ENCODE peak calls at places on chromosomes 6 and 20, in five cellular contexts. W is small intestine; G is Karpas-422; H is NT2/D1; B is CD4-positive, alpha-beta memory T cell. J is an unnamed sample.

GRCh38 chr6:143236151-143236788 is 175.6 kb downstream of the AIG1 start:
- DNase-seq in W (peak; percentile 6), G (no peak), H (no peak), B (no peak), J (no peak)

GRCh38 chr6:45387236-45387635 is 9.5 kb upstream of the SUPT3H start:
- DNase-seq in W (no peak), G (no peak), H (no peak), B (no peak), J (no peak)

GRCh38 chr6:52009736-52010135 is 77.7 kb downstream of the PKHD1 start:
- DNase-seq in W (no peak), G (no peak), H (no peak), B (no peak), J (no peak)

GRCh38 chr6:41546866-41547798 is 951 bp downstream of the FOXP4 start:
- DNase-seq in W (peak; percentile 46), G (peak; percentile 76), H (no peak), B (no peak), J (peak; percentile 48)

GRCh38 chr20:22805970-22806369 is 221.6 kb upstream of the FOXA2 start:
- DNase-seq in W (no peak), G (no peak), H (no peak), B (no peak), J (no peak)

GRCh38 chr6:140594806-140595128 is 1220.3 kb upstream of the CITED2 start:
- DNase-seq in W (no peak), G (no peak), H (no peak), B (no peak), J (no peak)

GRCh38 chr6:40274058-40274457 is 313.1 kb downstream of the LRFN2 start:
- DNase-seq in W (no peak), G (peak; percentile 68), H (no peak), B (no peak), J (no peak)

GRCh38 chr6:167858086-167858591 is 31.4 kb downstream of the AFDN start:
- DNase-seq in W (no peak), G (no peak), H (no peak), B (no peak), J (no peak)

GRCh38 chr6:41027251-41027650 is 11.8 kb downstream of the UNC5CL start:
- DNase-seq in W (no peak), G (no peak), H (no peak), B (no peak), J (no peak)

GRCh38 chr6:122770835-122771601 is 8.5 kb upstream of the FABP7 start:
- DNase-seq in W (peak; percentile 34), G (no peak), H (no peak), B (no peak), J (no peak)

GRCh38 chr20:46652699-46653098 is 1.4 kb upstream of the SLC13A3 start:
- DNase-seq in W (no peak), G (no peak), H (no peak), B (no peak), J (no peak)

GRCh38 chr6:26388441-26388840 is 5.5 kb downstream of the BTN2A2 start:
- DNase-seq in W (no peak), G (no peak), H (no peak), B (no peak), J (no peak)

GRCh38 chr6:163651910-163652309 is 237.4 kb downstream of the QKI start:
- DNase-seq in W (no peak), G (no peak), H (no peak), B (no peak), J (no peak)

GRCh38 chr6:40520683-40521082 is 66.5 kb downstream of the LRFN2 start:
- DNase-seq in W (peak; percentile 38), G (no peak), H (no peak), B (no peak), J (no peak)

GRCh38 chr20:57438552-57438951 is 47.4 kb downstream of the RBM38 start:
- DNase-seq in W (no peak), G (no peak), H (no peak), B (no peak), J (no peak)

GRCh38 chr6:8170245-8170644 is 67.9 kb upstream of the EEF1E1 start:
- DNase-seq in W (no peak), G (no peak), H (no peak), B (no peak), J (no peak)

GRCh38 chr6:79671605-79672266 is 40.6 kb downstream of the SH3BGRL2 start:
- DNase-seq in W (peak; percentile 97), G (no peak), H (no peak), B (peak; percentile 33), J (peak; percentile 82)

GRCh38 chr6:85460154-85460950 is 10.5 kb downstream of the NT5E start:
- DNase-seq in W (no peak), G (no peak), H (no peak), B (no peak), J (no peak)

GRCh38 chr20:59600472-59600871 is 3.9 kb upstream of the PHACTR3 start:
- DNase-seq in W (no peak), G (no peak), H (no peak), B (no peak), J (no peak)

GRCh38 chr20:59603727-59604608 is at the start of gene PHACTR3:
- DNase-seq in W (no peak), G (no peak), H (no peak), B (no peak), J (no peak)

GRCh38 chr20:59603176-59603575 is 1.2 kb upstream of the PHACTR3 start:
- DNase-seq in W (no peak), G (no peak), H (no peak), B (no peak), J (no peak)

GRCh38 chr20:59604770-59605665 is 678 bp downstream of the PHACTR3 start:
- DNase-seq in W (no peak), G (no peak), H (no peak), B (no peak), J (no peak)

GRCh38 chr20:59602546-59603080 is 1.7 kb upstream of the PHACTR3 start:
- DNase-seq in W (no peak), G (no peak), H (no peak), B (no peak), J (no peak)
- H3K27me3 ChIP-seq in W (peaks cover 4% of the 10 kb centered on the region), G (no peaks in the 10 kb centered on the region), H (peaks cover 89% of the 10 kb centered on the region), B (peaks cover 4% of the 10 kb centered on the region), J (peaks cover 6% of the 10 kb centered on the region)

GRCh38 chr6:68639826-68640505 is 4.9 kb downstream of the ADGRB3 start:
- DNase-seq in W (no peak), G (no peak), H (no peak), B (no peak), J (no peak)

GRCh38 chr6:68640506-68640875 is 5.4 kb downstream of the ADGRB3 start:
- DNase-seq in W (no peak), G (no peak), H (no peak), B (no peak), J (no peak)

GRCh38 chr6:68641172-68641571 is 6.1 kb downstream of the ADGRB3 start:
- DNase-seq in W (no peak), G (no peak), H (no peak), B (no peak), J (no peak)

GRCh38 chr6:68642977-68643376 is 7.9 kb downstream of the ADGRB3 start:
- DNase-seq in W (no peak), G (no peak), H (no peak), B (no peak), J (no peak)

DNA sequence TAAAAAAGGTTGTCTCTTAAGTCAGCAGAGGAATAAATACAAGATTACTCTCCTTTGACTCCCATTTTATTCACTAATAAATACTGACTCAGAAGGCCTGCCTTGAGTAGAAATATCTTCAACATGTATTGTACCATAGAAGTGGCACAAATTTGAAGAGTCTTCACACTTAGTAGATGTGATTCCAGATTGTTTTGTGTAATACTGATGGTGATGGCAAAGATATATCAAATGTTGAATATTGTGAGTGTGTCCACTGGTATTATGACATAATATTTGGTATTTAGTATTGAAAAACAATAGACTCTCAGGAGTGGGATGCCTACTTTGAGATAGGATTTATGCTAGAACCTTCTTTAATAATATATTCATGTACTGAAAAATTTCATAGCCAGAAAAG is 7.0 kb downstream of the ADGRB3 start:
- DNase-seq in W (no peak), G (no peak), H (no peak), B (no peak), J (no peak)
- H3K27me3 ChIP-seq in W (no peaks in the 10 kb centered on the region), G (no peaks in the 10 kb centered on the region), H (peaks cover 36% of the 10 kb centered on the region), B (peaks cover 4% of the 10 kb centered on the region), J (peaks cover 11% of the 10 kb centered on the region)

GRCh38 chr6:29791786-29792122 is 35.9 kb upstream of the HLA-G start:
- DNase-seq in W (peak; percentile 69), G (no peak), H (no peak), B (no peak), J (no peak)

GRCh38 chr6:29793036-29793356 is 34.6 kb upstream of the HLA-G start:
- DNase-seq in W (no peak), G (no peak), H (no peak), B (no peak), J (no peak)

GRCh38 chr6:29793796-29794195 is 33.8 kb upstream of the HLA-G start:
- DNase-seq in W (no peak), G (no peak), H (no peak), B (no peak), J (no peak)

GRCh38 chr6:29791162-29791561 is 36.5 kb upstream of the HLA-G start:
- DNase-seq in W (peak; percentile 5), G (no peak), H (no peak), B (no peak), J (no peak)

DNA sequence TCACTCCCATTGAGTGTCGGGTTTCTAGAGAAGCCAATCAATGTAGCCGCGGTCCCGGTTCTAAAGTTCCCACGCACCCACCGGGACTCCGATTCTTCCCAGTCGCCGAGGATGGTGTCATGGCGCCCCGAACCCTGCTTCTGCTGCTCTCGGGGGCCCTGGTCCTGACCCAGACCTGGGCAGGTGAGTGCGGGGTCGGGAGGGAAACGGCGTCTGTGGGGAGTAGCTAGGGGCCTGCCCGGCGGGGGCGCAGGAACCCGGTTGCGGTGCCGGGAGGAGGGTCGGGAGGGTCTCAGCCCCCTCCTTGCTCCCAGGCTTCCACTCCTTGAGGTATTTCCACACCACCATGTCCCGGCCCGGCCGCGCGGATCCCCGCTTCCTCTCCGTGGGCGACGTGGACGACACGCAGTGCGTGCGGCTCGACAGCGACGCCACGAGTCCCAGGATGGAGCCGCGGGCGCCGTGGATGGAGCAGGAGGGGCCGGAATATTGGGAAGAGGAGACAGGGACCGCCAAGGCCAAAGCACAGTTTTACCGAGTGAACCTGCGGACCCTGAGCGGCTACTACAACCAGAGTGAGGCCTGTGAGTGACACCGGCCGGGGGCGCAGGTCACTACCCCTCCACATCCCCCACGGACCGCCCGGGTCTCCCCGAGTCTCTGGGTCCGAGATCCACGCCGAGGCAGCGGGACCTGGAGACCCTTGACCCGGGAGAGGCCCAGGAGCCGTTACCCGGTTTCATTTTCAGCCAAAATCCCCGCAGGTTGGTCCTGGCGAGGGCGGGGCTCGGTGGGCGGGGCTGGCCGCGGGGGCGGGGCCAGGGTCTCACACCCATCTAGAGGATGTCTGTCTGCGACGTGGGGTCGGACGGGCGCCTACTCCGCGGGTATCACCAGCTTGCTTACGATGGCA is 35.2 kb upstream of the HLA-G start:
- DNase-seq in W (peak; percentile 56), G (no peak), H (no peak), B (peak; percentile 66), J (peak; percentile 64)
- H3K27me3 ChIP-seq in W (no peaks in the 10 kb centered on the region), G (no peaks in the 10 kb centered on the region), H (peaks cover 42% of the 10 kb centered on the region), B (no peaks in the 10 kb centered on the region), J (peaks cover 3% of the 10 kb centered on the region)

GRCh38 chr6:99589907-99590493 is 16.6 kb upstream of the PRDM13 start:
- DNase-seq in W (no peak), G (no peak), H (no peak), B (no peak), J (no peak)

GRCh38 chr6:99590728-99591672 is 15.6 kb upstream of the PRDM13 start:
- DNase-seq in W (no peak), G (no peak), H (no peak), B (no peak), J (no peak)

GRCh38 chr6:99588618-99589289 is 17.9 kb upstream of the PRDM13 start:
- DNase-seq in W (peak; percentile 67), G (peak; percentile 76), H (peak; percentile 66), B (peak; percentile 65), J (peak; percentile 81)

GRCh38 chr6:99589290-99589672 is 17.4 kb upstream of the PRDM13 start:
- DNase-seq in W (no peak), G (peak; percentile 44), H (no peak), B (no peak), J (no peak)

GRCh38 chr6:99587792-99588191 is 18.8 kb upstream of the PRDM13 start:
- DNase-seq in W (no peak), G (no peak), H (no peak), B (no peak), J (no peak)
- H3K27me3 ChIP-seq in W (peaks cover 2% of the 10 kb centered on the region), G (no peaks in the 10 kb centered on the region), H (peaks cover 86% of the 10 kb centered on the region), B (peaks cover 35% of the 10 kb centered on the region), J (peaks cover 11% of the 10 kb centered on the region)

J was measured in stomach.